ENCODE peak calls at places on chromosomes 12 and 14, in seven cellular contexts. One of them, this sample, is unnamed.

GRCh38 chr14:70317969-70318634 is 41.4 kb downstream of the COX16 start:
- DNase-seq in H1: no peak
- DNase-seq in HepG2: peak; percentile 97
- DNase-seq in K562: no peak
- DNase-seq in SK-N-SH: peak; percentile 63
- DNase-seq in GM12892: no peak
- DNase-seq in GM12878: peak; percentile 2
- DNase-seq in this sample: peak; percentile 2

GRCh38 chr12:22018860-22019259 is 27.2 kb upstream of the CMAS start:
- DNase-seq in GM12878: no peak
- DNase-seq in SK-N-SH: no peak
- DNase-seq in HepG2: no peak
- DNase-seq in K562: no peak
- DNase-seq in GM12892: no peak
- DNase-seq in H1: no peak
- DNase-seq in this sample: no peak

GRCh38 chr12:68131867-68132414 is 27.6 kb downstream of the IFNG start:
- DNase-seq in GM12892: no peak
- DNase-seq in GM12878: no peak
- DNase-seq in HepG2: no peak
- DNase-seq in K562: no peak
- DNase-seq in H1: no peak
- DNase-seq in SK-N-SH: no peak
- DNase-seq in this sample: no peak

GRCh38 chr12:597926-598568 is 65.2 kb downstream of the NINJ2 start:
- DNase-seq in K562: no peak
- DNase-seq in SK-N-SH: no peak
- DNase-seq in GM12878: no peak
- DNase-seq in HepG2: no peak
- DNase-seq in GM12892: no peak
- DNase-seq in H1: no peak
- DNase-seq in this sample: no peak

GRCh38 chr12:82695531-82695930 is 8.8 kb downstream of the TMTC2 start:
- DNase-seq in HepG2: no peak
- DNase-seq in H1: no peak
- DNase-seq in GM12878: no peak
- DNase-seq in GM12892: no peak
- DNase-seq in SK-N-SH: no peak
- DNase-seq in K562: no peak
- DNase-seq in this sample: no peak

GRCh38 chr14:38255673-38256357 is at the start of gene CLEC14A:
- DNase-seq in SK-N-SH: no peak
- DNase-seq in GM12878: no peak
- DNase-seq in HepG2: no peak
- DNase-seq in K562: no peak
- DNase-seq in GM12892: no peak
- DNase-seq in H1: peak; percentile 77
- DNase-seq in this sample: no peak

GRCh38 chr14:85535916-85536834 is 6.2 kb downstream of the FLRT2 start:
- DNase-seq in HepG2: peak; percentile 12
- DNase-seq in GM12892: no peak
- DNase-seq in GM12878: no peak
- DNase-seq in H1: no peak
- DNase-seq in K562: no peak
- DNase-seq in SK-N-SH: peak; percentile 27
- DNase-seq in this sample: no peak

GRCh38 chr12:27284021-27284420 is 39.9 kb downstream of the STK38L start:
- DNase-seq in K562: no peak
- DNase-seq in GM12878: no peak
- DNase-seq in SK-N-SH: no peak
- DNase-seq in H1: no peak
- DNase-seq in HepG2: no peak
- DNase-seq in GM12892: no peak
- DNase-seq in this sample: no peak

GRCh38 chr12:6391013-6391412 is 7.1 kb downstream of the LTBR start:
- DNase-seq in K562: no peak
- DNase-seq in H1: no peak
- DNase-seq in GM12878: no peak
- DNase-seq in HepG2: no peak
- DNase-seq in SK-N-SH: peak; percentile 17
- DNase-seq in GM12892: no peak
- DNase-seq in this sample: no peak

GRCh38 chr12:125070117-125070516 is 4.9 kb downstream of the AACS start:
- DNase-seq in GM12892: no peak
- DNase-seq in HepG2: peak; percentile 23
- DNase-seq in GM12878: no peak
- DNase-seq in K562: no peak
- DNase-seq in SK-N-SH: peak; percentile 52
- DNase-seq in H1: no peak
- DNase-seq in this sample: no peak

GRCh38 chr14:75697371-75697770 is 36.3 kb downstream of the TTLL5 start:
- DNase-seq in H1: no peak
- DNase-seq in K562: no peak
- DNase-seq in HepG2: no peak
- DNase-seq in SK-N-SH: no peak
- DNase-seq in GM12892: no peak
- DNase-seq in GM12878: no peak
- DNase-seq in this sample: no peak

GRCh38 chr12:31618228-31619025 is 27.5 kb upstream of the DENND5B start:
- DNase-seq in GM12892: no peak
- DNase-seq in K562: no peak
- DNase-seq in SK-N-SH: no peak
- DNase-seq in HepG2: no peak
- DNase-seq in GM12878: no peak
- DNase-seq in H1: no peak
- DNase-seq in this sample: no peak

GRCh38 chr14:32588448-32589320 is 259.6 kb downstream of the AKAP6 start:
- DNase-seq in H1: no peak
- DNase-seq in K562: peak; percentile 20
- DNase-seq in GM12878: no peak
- DNase-seq in GM12892: no peak
- DNase-seq in HepG2: peak; percentile 43
- DNase-seq in SK-N-SH: peak; percentile 17
- DNase-seq in this sample: no peak

GRCh38 chr14:30938617-30939016 is 64.3 kb downstream of the COCH start:
- DNase-seq in K562: no peak
- DNase-seq in HepG2: no peak
- DNase-seq in GM12892: no peak
- DNase-seq in H1: no peak
- DNase-seq in GM12878: no peak
- DNase-seq in SK-N-SH: no peak
- DNase-seq in this sample: no peak

GRCh38 chr12:125071456-125071855 is 6.2 kb downstream of the AACS start:
- DNase-seq in HepG2: no peak
- DNase-seq in SK-N-SH: no peak
- DNase-seq in K562: no peak
- DNase-seq in H1: no peak
- DNase-seq in GM12892: no peak
- DNase-seq in GM12878: no peak
- DNase-seq in this sample: no peak

GRCh38 chr12:24993756-24994155 is 44.9 kb upstream of the BCAT1 start:
- DNase-seq in HepG2: no peak
- DNase-seq in K562: no peak
- DNase-seq in SK-N-SH: no peak
- DNase-seq in GM12878: no peak
- DNase-seq in H1: no peak
- DNase-seq in GM12892: no peak
- DNase-seq in this sample: no peak

GRCh38 chr12:3043406-3043805 is 33.8 kb upstream of the TSPAN9 start:
- DNase-seq in GM12878: no peak
- DNase-seq in GM12892: no peak
- DNase-seq in HepG2: no peak
- DNase-seq in K562: no peak
- DNase-seq in SK-N-SH: no peak
- DNase-seq in H1: no peak
- DNase-seq in this sample: no peak

GRCh38 chr12:12877145-12877544 is 14.2 kb upstream of the GPRC5A start:
- DNase-seq in K562: no peak
- DNase-seq in HepG2: no peak
- DNase-seq in H1: no peak
- DNase-seq in SK-N-SH: no peak
- DNase-seq in GM12892: no peak
- DNase-seq in GM12878: no peak
- DNase-seq in this sample: no peak

GRCh38 chr14:94936901-94937321 is 167.0 kb upstream of the GSC start:
- DNase-seq in SK-N-SH: peak; percentile 78
- DNase-seq in H1: no peak
- DNase-seq in GM12878: no peak
- DNase-seq in K562: no peak
- DNase-seq in GM12892: no peak
- DNase-seq in HepG2: no peak
- DNase-seq in this sample: no peak

GRCh38 chr14:97315790-97316189 is 518.6 kb downstream of the VRK1 start:
- DNase-seq in GM12878: no peak
- DNase-seq in K562: no peak
- DNase-seq in H1: no peak
- DNase-seq in SK-N-SH: no peak
- DNase-seq in HepG2: no peak
- DNase-seq in GM12892: no peak
- DNase-seq in this sample: no peak

GRCh38 chr12:94718114-94718513 is 67.8 kb upstream of the TMCC3 start:
- DNase-seq in K562: no peak
- DNase-seq in GM12892: no peak
- DNase-seq in HepG2: no peak
- DNase-seq in SK-N-SH: no peak
- DNase-seq in GM12878: no peak
- DNase-seq in H1: no peak
- DNase-seq in this sample: no peak

GRCh38 chr14:90558041-90558982 is 161.5 kb downstream of the CALM1 start:
- DNase-seq in GM12878: no peak
- DNase-seq in K562: no peak
- DNase-seq in GM12892: no peak
- DNase-seq in H1: no peak
- DNase-seq in SK-N-SH: no peak
- DNase-seq in HepG2: no peak
- DNase-seq in this sample: no peak
- TF ChIP-seq TAF1 in GM12878: no peak
- TF ChIP-seq TAF1 in K562: no peak
- TF ChIP-seq TAF1 in GM12892: no peak
- TF ChIP-seq TAF1 in H1: no peak
- TF ChIP-seq TAF1 in SK-N-SH: no peak
- TF ChIP-seq TAF1 in HepG2: no peak
- TF ChIP-seq TAF1 in this sample: no peak

GRCh38 chr12:29743072-29743471 is 40.7 kb downstream of the TMTC1 start:
- DNase-seq in HepG2: no peak
- DNase-seq in SK-N-SH: no peak
- DNase-seq in GM12892: no peak
- DNase-seq in GM12878: no peak
- DNase-seq in H1: no peak
- DNase-seq in K562: no peak
- DNase-seq in this sample: no peak

GRCh38 chr12:29741342-29742241 is 42.1 kb downstream of the TMTC1 start:
- DNase-seq in GM12892: no peak
- DNase-seq in K562: no peak
- DNase-seq in HepG2: no peak
- DNase-seq in SK-N-SH: no peak
- DNase-seq in H1: no peak
- DNase-seq in GM12878: no peak
- DNase-seq in this sample: no peak

GRCh38 chr12:29744365-29744764 is 39.4 kb downstream of the TMTC1 start:
- DNase-seq in K562: no peak
- DNase-seq in HepG2: no peak
- DNase-seq in SK-N-SH: no peak
- DNase-seq in GM12892: no peak
- DNase-seq in H1: no peak
- DNase-seq in GM12878: no peak
- DNase-seq in this sample: no peak

GRCh38 chr12:29743801-29744200 is 39.9 kb downstream of the TMTC1 start:
- DNase-seq in K562: no peak
- DNase-seq in GM12878: no peak
- DNase-seq in H1: no peak
- DNase-seq in GM12892: no peak
- DNase-seq in SK-N-SH: no peak
- DNase-seq in HepG2: no peak
- DNase-seq in this sample: no peak

DNA sequence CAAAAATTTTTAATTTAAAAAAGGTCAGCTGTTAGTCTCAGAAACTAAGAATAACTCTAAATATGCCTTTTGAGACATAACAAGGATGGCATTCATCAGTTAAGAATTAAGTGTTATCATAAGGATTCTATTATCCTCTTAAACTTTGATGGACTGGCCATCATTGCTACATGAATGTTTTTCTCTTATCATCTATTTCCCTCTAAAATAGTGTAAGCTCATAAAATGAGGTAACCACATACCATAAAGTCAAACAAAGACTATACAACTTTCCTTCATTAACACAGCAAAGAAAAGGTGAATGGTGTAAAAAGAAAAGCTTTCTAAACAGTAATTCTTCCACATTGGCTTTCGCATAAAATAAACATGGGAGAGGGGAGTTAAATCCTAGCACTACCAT is 41.1 kb downstream of the TMTC1 start:
- DNase-seq in GM12892: no peak
- DNase-seq in GM12878: no peak
- DNase-seq in HepG2: no peak
- DNase-seq in H1: no peak
- DNase-seq in K562: no peak
- DNase-seq in SK-N-SH: no peak
- DNase-seq in this sample: no peak
- TF ChIP-seq TAF1 in GM12892: no peak
- TF ChIP-seq TAF1 in GM12878: no peak
- TF ChIP-seq TAF1 in HepG2: no peak
- TF ChIP-seq TAF1 in H1: no peak
- TF ChIP-seq TAF1 in K562: no peak
- TF ChIP-seq TAF1 in SK-N-SH: no peak
- TF ChIP-seq TAF1 in this sample: no peak

GRCh38 chr12:126663304-126664094 is 1598.3 kb downstream of the AACS start:
- DNase-seq in GM12892: no peak
- DNase-seq in H1: peak; percentile 52
- DNase-seq in SK-N-SH: peak; percentile 17
- DNase-seq in HepG2: peak; percentile 1
- DNase-seq in K562: peak; percentile 32
- DNase-seq in GM12878: no peak
- DNase-seq in this sample: no peak
- TF ChIP-seq TAF1 in GM12892: no peak
- TF ChIP-seq TAF1 in H1: no peak
- TF ChIP-seq TAF1 in SK-N-SH: no peak
- TF ChIP-seq TAF1 in HepG2: no peak
- TF ChIP-seq TAF1 in K562: no peak
- TF ChIP-seq TAF1 in GM12878: no peak
- TF ChIP-seq TAF1 in this sample: no peak

GRCh38 chr12:46915861-46916260 is 90.1 kb upstream of the SLC38A4 start:
- DNase-seq in SK-N-SH: no peak
- DNase-seq in GM12892: no peak
- DNase-seq in H1: no peak
- DNase-seq in K562: no peak
- DNase-seq in HepG2: no peak
- DNase-seq in GM12878: no peak
- DNase-seq in this sample: no peak
- TF ChIP-seq TAF1 in SK-N-SH: no peak
- TF ChIP-seq TAF1 in GM12892: no peak
- TF ChIP-seq TAF1 in H1: no peak
- TF ChIP-seq TAF1 in K562: no peak
- TF ChIP-seq TAF1 in HepG2: no peak
- TF ChIP-seq TAF1 in GM12878: no peak
- TF ChIP-seq TAF1 in this sample: no peak

GRCh38 chr14:73188501-73188903 is 48.8 kb upstream of the PAPLN start:
- DNase-seq in GM12892: no peak
- DNase-seq in K562: no peak
- DNase-seq in SK-N-SH: no peak
- DNase-seq in H1: no peak
- DNase-seq in HepG2: no peak
- DNase-seq in GM12878: no peak
- DNase-seq in this sample: no peak
- TF ChIP-seq TAF1 in GM12892: no peak
- TF ChIP-seq TAF1 in K562: no peak
- TF ChIP-seq TAF1 in SK-N-SH: no peak
- TF ChIP-seq TAF1 in H1: no peak
- TF ChIP-seq TAF1 in HepG2: no peak
- TF ChIP-seq TAF1 in GM12878: no peak
- TF ChIP-seq TAF1 in this sample: no peak

GRCh38 chr12:114480309-114481199 is 74.6 kb upstream of the TBX5 start:
- DNase-seq in HepG2: no peak
- DNase-seq in GM12878: no peak
- DNase-seq in H1: peak; percentile 52
- DNase-seq in GM12892: no peak
- DNase-seq in SK-N-SH: no peak
- DNase-seq in K562: no peak
- DNase-seq in this sample: no peak
- TF ChIP-seq TAF1 in HepG2: no peak
- TF ChIP-seq TAF1 in GM12878: no peak
- TF ChIP-seq TAF1 in H1: no peak
- TF ChIP-seq TAF1 in GM12892: no peak
- TF ChIP-seq TAF1 in SK-N-SH: no peak
- TF ChIP-seq TAF1 in K562: no peak
- TF ChIP-seq TAF1 in this sample: no peak

This sample was measured in GM12891.